ENCODE peak calls at places on chromosomes 12 and 14, in nine cellular contexts. G is foreskin keratinocyte; K is kidney tubule cell; S is stimulated activated CD4-positive, alpha-beta T cell treated with anti-CD3 and anti-CD28 coated beads, Interleukin-2, amount 100 ng/mL, for 48 hours; E is neural crest cell; L is tibial artery; Z is CD8-positive, alpha-beta T cell; W is NB4; P is DMS 273 treated with DMSO at 0.1 percent for 48 hours. R is an unnamed sample.

GRCh38 chr12:7327913-7328312 is 24.0 kb downstream of the ACSM4 start:
- DNase-seq in W (no peak), E (no peak), L (no peak), P (no peak), S (no peak), K (no peak), G (no peak), Z (no peak), R (no peak)

GRCh38 chr12:131795688-131796410 is 32.3 kb upstream of the MMP17 start:
- DNase-seq in P (no peak), W (no peak), E (no peak), K (peak; percentile 9), Z (no peak), L (no peak), S (no peak), G (peak; percentile 51), R (peak; percentile 20)

GRCh38 chr14:23430016-23430732 is 5.3 kb downstream of the MYH7 start:
- DNase-seq in W (no peak), L (peak; percentile 35), G (no peak), K (no peak), E (no peak), Z (no peak), S (no peak), P (no peak), R (no peak)

GRCh38 chr12:87509233-87509820 is 519.9 kb downstream of the C12orf50 start:
- DNase-seq in W (peak; percentile 56), K (peak; percentile 77), P (peak; percentile 5), Z (no peak), L (no peak), E (no peak), G (peak; percentile 40), S (no peak), R (peak; percentile 39)

GRCh38 chr12:41552507-41553047 is 364.5 kb downstream of the PDZRN4 start:
- DNase-seq in S (no peak), W (no peak), Z (no peak), L (no peak), G (peak; percentile 22), P (no peak), K (peak; percentile 54), E (no peak), R (no peak)

GRCh38 chr14:100290607-100291304 is 15.5 kb downstream of the SLC25A29 start:
- DNase-seq in W (no peak), G (no peak), E (no peak), K (no peak), S (no peak), P (no peak), Z (no peak), L (no peak), R (no peak)

GRCh38 chr12:108511633-108512540 is 3.2 kb upstream of the FICD start:
- DNase-seq in P (peak; percentile 13), S (peak; percentile 78), L (peak; percentile 77), Z (peak; percentile 84), E (peak; percentile 73), K (peak; percentile 66), W (peak; percentile 88), G (no peak), R (no peak)

GRCh38 chr12:46264057-46264456 is 4.8 kb downstream of the SLC38A1 start:
- DNase-seq in G (no peak), P (no peak), K (peak; percentile 34), S (no peak), E (no peak), Z (no peak), L (no peak), W (no peak), R (no peak)

GRCh38 chr12:95083471-95083870 is 10.1 kb upstream of the NR2C1 start:
- DNase-seq in P (no peak), K (no peak), E (no peak), G (no peak), W (no peak), S (no peak), L (no peak), Z (no peak), R (no peak)

GRCh38 chr14:92176476-92176875 is 54.7 kb downstream of the CPSF2 start:
- DNase-seq in P (no peak), W (no peak), G (peak; percentile 32), E (no peak), K (no peak), L (no peak), S (no peak), Z (no peak), R (no peak)

GRCh38 chr12:100472325-100472724 is 1.3 kb upstream of the NR1H4 start:
- DNase-seq in P (no peak), S (no peak), E (no peak), K (no peak), G (no peak), L (no peak), W (peak; percentile 12), Z (no peak), R (no peak)

GRCh38 chr14:60265163-60265562 is 16.1 kb downstream of the PPM1A start:
- DNase-seq in E (no peak), G (no peak), S (no peak), K (no peak), W (no peak), Z (no peak), L (no peak), P (no peak), R (no peak)

R was measured in epithelial cell of prostate.